ENCODE peak calls at places on chromosomes 12 and 14, in six cellular contexts. One of them, this sample, is unnamed.

GRCh38 chr14:77040995-77041744 is 12.7 kb upstream of the IRF2BPL start:
- DNase-seq in KBM-7: no peak
- DNase-seq in nephron progenitor cell: no peak
- DNase-seq in naive thymus-derived CD4-positive, alpha-beta T cell: no peak
- DNase-seq in central memory CD4-positive, alpha-beta T cell: peak
- DNase-seq in T follicular helper cell: peak
- DNase-seq in this sample: no peak

GRCh38 chr12:30047499-30048262 is 263.9 kb upstream of the TMTC1 start:
- DNase-seq in central memory CD4-positive, alpha-beta T cell: no peak
- DNase-seq in nephron progenitor cell: no peak
- DNase-seq in KBM-7: no peak
- DNase-seq in T follicular helper cell: no peak
- DNase-seq in naive thymus-derived CD4-positive, alpha-beta T cell: no peak
- DNase-seq in this sample: peak

GRCh38 chr12:52147367-52147972 is 44.3 kb downstream of the KRT80 start:
- DNase-seq in T follicular helper cell: no peak
- DNase-seq in KBM-7: no peak
- DNase-seq in central memory CD4-positive, alpha-beta T cell: no peak
- DNase-seq in naive thymus-derived CD4-positive, alpha-beta T cell: no peak
- DNase-seq in nephron progenitor cell: no peak
- DNase-seq in this sample: peak

GRCh38 chr12:51901121-51901812 is 6.0 kb upstream of the ACVRL1 start:
- DNase-seq in T follicular helper cell: no peak
- DNase-seq in nephron progenitor cell: no peak
- DNase-seq in KBM-7: peak
- DNase-seq in naive thymus-derived CD4-positive, alpha-beta T cell: no peak
- DNase-seq in central memory CD4-positive, alpha-beta T cell: no peak
- DNase-seq in this sample: no peak

GRCh38 chr12:108635201-108635996 is 1.7 kb upstream of the SELPLG start:
- DNase-seq in T follicular helper cell: no peak
- DNase-seq in KBM-7: peak
- DNase-seq in central memory CD4-positive, alpha-beta T cell: peak
- DNase-seq in nephron progenitor cell: no peak
- DNase-seq in naive thymus-derived CD4-positive, alpha-beta T cell: peak
- DNase-seq in this sample: no peak

GRCh38 chr12:38144601-38145436 is 171.8 kb upstream of the ALG10B start:
- DNase-seq in central memory CD4-positive, alpha-beta T cell: no peak
- DNase-seq in nephron progenitor cell: no peak
- DNase-seq in naive thymus-derived CD4-positive, alpha-beta T cell: no peak
- DNase-seq in T follicular helper cell: no peak
- DNase-seq in KBM-7: no peak
- DNase-seq in this sample: no peak

GRCh38 chr12:6307521-6307920 is 3.0 kb upstream of the PLEKHG6 start:
- DNase-seq in T follicular helper cell: no peak
- DNase-seq in naive thymus-derived CD4-positive, alpha-beta T cell: no peak
- DNase-seq in central memory CD4-positive, alpha-beta T cell: no peak
- DNase-seq in KBM-7: peak
- DNase-seq in nephron progenitor cell: no peak
- DNase-seq in this sample: no peak

GRCh38 chr12:49892084-49892731 is 11.5 kb downstream of the FAIM2 start:
- DNase-seq in central memory CD4-positive, alpha-beta T cell: no peak
- DNase-seq in KBM-7: no peak
- DNase-seq in nephron progenitor cell: no peak
- DNase-seq in T follicular helper cell: no peak
- DNase-seq in naive thymus-derived CD4-positive, alpha-beta T cell: no peak
- DNase-seq in this sample: no peak

GRCh38 chr12:26319511-26319910 is 124.1 kb downstream of the SSPN start:
- DNase-seq in naive thymus-derived CD4-positive, alpha-beta T cell: no peak
- DNase-seq in central memory CD4-positive, alpha-beta T cell: no peak
- DNase-seq in nephron progenitor cell: no peak
- DNase-seq in T follicular helper cell: no peak
- DNase-seq in KBM-7: no peak
- DNase-seq in this sample: peak

GRCh38 chr14:46653031-46653775 is 1.6 kb upstream of the RPL10L start:
- DNase-seq in naive thymus-derived CD4-positive, alpha-beta T cell: no peak
- DNase-seq in nephron progenitor cell: no peak
- DNase-seq in KBM-7: no peak
- DNase-seq in central memory CD4-positive, alpha-beta T cell: no peak
- DNase-seq in T follicular helper cell: no peak
- DNase-seq in this sample: no peak

GRCh38 chr14:61374284-61374683 is 52.9 kb downstream of the PRKCH start:
- DNase-seq in KBM-7: no peak
- DNase-seq in T follicular helper cell: no peak
- DNase-seq in central memory CD4-positive, alpha-beta T cell: no peak
- DNase-seq in nephron progenitor cell: no peak
- DNase-seq in naive thymus-derived CD4-positive, alpha-beta T cell: no peak
- DNase-seq in this sample: no peak

GRCh38 chr14:100899841-100900771 is 3.4 kb downstream of the RTL1 start:
- DNase-seq in nephron progenitor cell: peak
- DNase-seq in T follicular helper cell: no peak
- DNase-seq in naive thymus-derived CD4-positive, alpha-beta T cell: no peak
- DNase-seq in central memory CD4-positive, alpha-beta T cell: no peak
- DNase-seq in KBM-7: peak
- DNase-seq in this sample: no peak

GRCh38 chr12:32661706-32662105 is 17.4 kb upstream of the DNM1L start:
- DNase-seq in naive thymus-derived CD4-positive, alpha-beta T cell: no peak
- DNase-seq in nephron progenitor cell: no peak
- DNase-seq in KBM-7: no peak
- DNase-seq in central memory CD4-positive, alpha-beta T cell: no peak
- DNase-seq in T follicular helper cell: no peak
- DNase-seq in this sample: no peak

GRCh38 chr14:66782853-66783252 is 274.9 kb downstream of the GPHN start:
- DNase-seq in central memory CD4-positive, alpha-beta T cell: no peak
- DNase-seq in naive thymus-derived CD4-positive, alpha-beta T cell: no peak
- DNase-seq in T follicular helper cell: no peak
- DNase-seq in nephron progenitor cell: no peak
- DNase-seq in KBM-7: no peak
- DNase-seq in this sample: no peak

This sample was measured in HTR-8/SVneo.